ENCODE peak calls at places on chromosomes 11 and 22, in nine cellular contexts. J is left ventricle myocardium inferior; R is substantia nigra; L is EH; C is activated CD4-positive, alpha-beta T cell treated with anti-CD3 and anti-CD28 coated beads, Interleukin-2, amount 50 U/mL, for 1 hour; Y is M059J; W is activated gamma-delta T cell; T is Calu3; E is activated T-cell treated with anti-CD3 and anti-CD28 coated beads for 1 hour. M is an unnamed sample.

GRCh38 chr22:36211237-36211881 is 9.8 kb upstream of the APOL4 start:
- DNase-seq in J (no peak), R (peak), L (peak), C (no peak), Y (peak), W (no peak), T (no peak), E (no peak), M (peak)

GRCh38 chr11:44624761-44625221 is 59.3 kb downstream of the CD82 start:
- DNase-seq in J (no peak), R (no peak), L (no peak), C (no peak), Y (no peak), W (no peak), T (no peak), E (no peak), M (no peak)

GRCh38 chr11:1121343-1122331 is 36.1 kb upstream of the MUC5AC start:
- DNase-seq in J (no peak), R (no peak), L (no peak), C (no peak), Y (peak), W (no peak), T (peak), E (no peak), M (no peak)

GRCh38 chr22:19367763-19368367 is 63.7 kb downstream of the HIRA start:
- DNase-seq in J (no peak), R (no peak), L (no peak), C (no peak), Y (no peak), W (no peak), T (no peak), E (no peak), M (no peak)

GRCh38 chr11:5618807-5619206 is 6.0 kb upstream of the TRIM34 start:
- DNase-seq in J (no peak), R (no peak), L (peak), C (no peak), Y (peak), W (no peak), T (no peak), E (no peak), M (no peak)

GRCh38 chr11:60858236-60858635 is 2.5 kb upstream of the PTGDR2 start:
- DNase-seq in J (no peak), R (no peak), L (peak), C (no peak), Y (no peak), W (no peak), T (no peak), E (no peak), M (no peak)

GRCh38 chr22:22111267-22111751 is 128.7 kb upstream of the TOP3B start:
- DNase-seq in J (no peak), R (no peak), L (peak), C (no peak), Y (peak), W (no peak), T (no peak), E (no peak), M (no peak)

GRCh38 chr22:29072193-29072978 is 449 bp upstream of the KREMEN1 start:
- DNase-seq in J (peak), R (peak), L (peak), C (peak), Y (peak), W (peak), T (peak), E (peak), M (peak)

GRCh38 chr11:99376463-99376862 is 355.7 kb downstream of the CNTN5 start:
- DNase-seq in J (no peak), R (no peak), L (no peak), C (no peak), Y (peak), W (no peak), T (no peak), E (no peak), M (no peak)

M was measured in DMS153.